ENCODE peak calls at places on chromosomes 1 and 21, in eight cellular contexts. One of them, this sample, is unnamed.

GRCh38 chr1:32816676-32817158 is 441 bp downstream of the YARS1 start:
- DNase-seq in lower lobe of right lung: no peak
- DNase-seq in GM23338: peak
- DNase-seq in astrocyte of the cerebellum: no peak
- DNase-seq in psoas muscle: peak
- DNase-seq in ovary: no peak
- DNase-seq in adrenal gland: no peak
- DNase-seq in AG09309: no peak
- DNase-seq in this sample: no peak

GRCh38 chr1:192260076-192260475 is 56.7 kb upstream of the RGS21 start:
- DNase-seq in adrenal gland: no peak
- DNase-seq in AG09309: no peak
- DNase-seq in lower lobe of right lung: no peak
- DNase-seq in GM23338: no peak
- DNase-seq in astrocyte of the cerebellum: no peak
- DNase-seq in psoas muscle: no peak
- DNase-seq in ovary: no peak
- DNase-seq in this sample: no peak

GRCh38 chr1:9234223-9235122 is at the start of gene H6PD:
- DNase-seq in adrenal gland: peak
- DNase-seq in lower lobe of right lung: peak
- DNase-seq in astrocyte of the cerebellum: no peak
- DNase-seq in GM23338: peak
- DNase-seq in psoas muscle: peak
- DNase-seq in ovary: peak
- DNase-seq in AG09309: no peak
- DNase-seq in this sample: no peak

GRCh38 chr21:44932366-44933181 is 7.3 kb upstream of the SLX9 start:
- DNase-seq in GM23338: no peak
- DNase-seq in adrenal gland: no peak
- DNase-seq in AG09309: no peak
- DNase-seq in psoas muscle: peak
- DNase-seq in astrocyte of the cerebellum: no peak
- DNase-seq in ovary: no peak
- DNase-seq in lower lobe of right lung: peak
- DNase-seq in this sample: no peak

GRCh38 chr1:13700521-13701273 is 709 bp downstream of the PRDM2 start:
- DNase-seq in ovary: peak
- DNase-seq in psoas muscle: peak
- DNase-seq in adrenal gland: peak
- DNase-seq in lower lobe of right lung: peak
- DNase-seq in AG09309: no peak
- DNase-seq in astrocyte of the cerebellum: no peak
- DNase-seq in GM23338: peak
- DNase-seq in this sample: no peak

GRCh38 chr21:30480145-30480544 is at the start of gene KRTAP19-1:
- DNase-seq in lower lobe of right lung: no peak
- DNase-seq in astrocyte of the cerebellum: no peak
- DNase-seq in GM23338: no peak
- DNase-seq in AG09309: no peak
- DNase-seq in ovary: no peak
- DNase-seq in adrenal gland: no peak
- DNase-seq in psoas muscle: no peak
- DNase-seq in this sample: no peak

GRCh38 chr1:15885701-15886612 is 38.5 kb downstream of the SPEN start:
- DNase-seq in GM23338: peak
- DNase-seq in AG09309: peak
- DNase-seq in adrenal gland: peak
- DNase-seq in astrocyte of the cerebellum: peak
- DNase-seq in ovary: peak
- DNase-seq in lower lobe of right lung: peak
- DNase-seq in psoas muscle: peak
- DNase-seq in this sample: peak

GRCh38 chr1:151537112-151537511 is 3.0 kb upstream of the TUFT1 start:
- DNase-seq in lower lobe of right lung: no peak
- DNase-seq in GM23338: no peak
- DNase-seq in astrocyte of the cerebellum: peak
- DNase-seq in adrenal gland: peak
- DNase-seq in ovary: no peak
- DNase-seq in psoas muscle: no peak
- DNase-seq in AG09309: peak
- DNase-seq in this sample: peak

GRCh38 chr21:35792569-35792968 is 267.8 kb downstream of the SETD4 start:
- DNase-seq in lower lobe of right lung: no peak
- DNase-seq in ovary: no peak
- DNase-seq in astrocyte of the cerebellum: no peak
- DNase-seq in GM23338: no peak
- DNase-seq in psoas muscle: no peak
- DNase-seq in AG09309: no peak
- DNase-seq in adrenal gland: no peak
- DNase-seq in this sample: no peak

GRCh38 chr1:107124705-107125104 is 16.1 kb upstream of the NTNG1 start:
- DNase-seq in adrenal gland: no peak
- DNase-seq in AG09309: no peak
- DNase-seq in astrocyte of the cerebellum: no peak
- DNase-seq in lower lobe of right lung: no peak
- DNase-seq in GM23338: no peak
- DNase-seq in psoas muscle: no peak
- DNase-seq in ovary: no peak
- DNase-seq in this sample: no peak

GRCh38 chr1:50703240-50703639 is 256.8 kb downstream of the FAF1 start:
- DNase-seq in GM23338: peak
- DNase-seq in adrenal gland: no peak
- DNase-seq in AG09309: no peak
- DNase-seq in psoas muscle: no peak
- DNase-seq in ovary: no peak
- DNase-seq in astrocyte of the cerebellum: no peak
- DNase-seq in lower lobe of right lung: no peak
- DNase-seq in this sample: no peak

GRCh38 chr1:65422241-65423203 is 2.1 kb downstream of the LEPR start:
- DNase-seq in adrenal gland: no peak
- DNase-seq in astrocyte of the cerebellum: peak
- DNase-seq in psoas muscle: no peak
- DNase-seq in lower lobe of right lung: no peak
- DNase-seq in AG09309: no peak
- DNase-seq in ovary: no peak
- DNase-seq in GM23338: no peak
- DNase-seq in this sample: no peak

DNA sequence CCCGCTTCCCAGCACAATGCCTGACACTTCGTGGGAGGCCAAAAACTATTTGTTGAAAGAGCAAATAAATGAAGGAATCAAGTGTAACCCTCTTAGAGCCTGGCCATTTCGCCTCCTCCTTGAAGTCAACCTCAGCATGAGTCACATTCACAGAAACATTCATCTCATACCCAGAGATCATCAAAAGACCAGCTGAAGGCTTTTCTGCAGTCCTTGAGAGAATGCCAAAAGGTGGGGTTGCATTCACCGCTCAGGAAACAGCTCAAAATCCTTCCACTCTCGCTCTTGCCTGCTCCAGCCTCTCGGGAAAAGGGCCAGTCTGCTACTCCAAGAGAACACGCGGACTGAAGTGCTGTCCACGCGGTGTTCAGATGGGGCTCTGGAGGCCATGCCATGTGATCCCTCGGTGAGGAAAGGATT is 90.0 kb downstream of the VWA5B1 start:
- DNase-seq in adrenal gland: peak
- DNase-seq in astrocyte of the cerebellum: peak
- DNase-seq in ovary: no peak
- DNase-seq in lower lobe of right lung: no peak
- DNase-seq in GM23338: no peak
- DNase-seq in psoas muscle: no peak
- DNase-seq in AG09309: peak
- DNase-seq in this sample: no peak
- H3K4me3 ChIP-seq in adrenal gland: no peak
- H3K4me3 ChIP-seq in astrocyte of the cerebellum: no peak
- H3K4me3 ChIP-seq in ovary: no peak
- H3K4me3 ChIP-seq in lower lobe of right lung: no peak
- H3K4me3 ChIP-seq in GM23338: no peak
- H3K4me3 ChIP-seq in psoas muscle: no peak
- H3K4me3 ChIP-seq in AG09309: no peak
- H3K4me3 ChIP-seq in this sample: no peak

GRCh38 chr1:112721966-112722524 is 6.9 kb upstream of the PPM1J start:
- DNase-seq in astrocyte of the cerebellum: no peak
- DNase-seq in ovary: peak
- DNase-seq in lower lobe of right lung: no peak
- DNase-seq in GM23338: no peak
- DNase-seq in adrenal gland: no peak
- DNase-seq in psoas muscle: no peak
- DNase-seq in AG09309: no peak
- DNase-seq in this sample: no peak
- H3K4me3 ChIP-seq in astrocyte of the cerebellum: no peak
- H3K4me3 ChIP-seq in ovary: no peak
- H3K4me3 ChIP-seq in lower lobe of right lung: no peak
- H3K4me3 ChIP-seq in GM23338: peak
- H3K4me3 ChIP-seq in adrenal gland: no peak
- H3K4me3 ChIP-seq in psoas muscle: no peak
- H3K4me3 ChIP-seq in AG09309: no peak
- H3K4me3 ChIP-seq in this sample: no peak

GRCh38 chr1:207049514-207049913 is 1.5 kb downstream of the YOD1 start:
- DNase-seq in lower lobe of right lung: no peak
- DNase-seq in astrocyte of the cerebellum: no peak
- DNase-seq in ovary: no peak
- DNase-seq in GM23338: no peak
- DNase-seq in AG09309: no peak
- DNase-seq in adrenal gland: no peak
- DNase-seq in psoas muscle: no peak
- DNase-seq in this sample: no peak
- H3K4me3 ChIP-seq in lower lobe of right lung: peak
- H3K4me3 ChIP-seq in astrocyte of the cerebellum: peak
- H3K4me3 ChIP-seq in ovary: peak
- H3K4me3 ChIP-seq in GM23338: peak
- H3K4me3 ChIP-seq in AG09309: peak
- H3K4me3 ChIP-seq in adrenal gland: peak
- H3K4me3 ChIP-seq in psoas muscle: peak
- H3K4me3 ChIP-seq in this sample: peak

GRCh38 chr1:212283741-212284140 is 1.5 kb upstream of the PPP2R5A start:
- DNase-seq in AG09309: no peak
- DNase-seq in GM23338: no peak
- DNase-seq in ovary: no peak
- DNase-seq in psoas muscle: no peak
- DNase-seq in adrenal gland: no peak
- DNase-seq in lower lobe of right lung: no peak
- DNase-seq in astrocyte of the cerebellum: no peak
- DNase-seq in this sample: no peak
- H3K4me3 ChIP-seq in AG09309: no peak
- H3K4me3 ChIP-seq in GM23338: peak
- H3K4me3 ChIP-seq in ovary: no peak
- H3K4me3 ChIP-seq in psoas muscle: peak
- H3K4me3 ChIP-seq in adrenal gland: no peak
- H3K4me3 ChIP-seq in lower lobe of right lung: peak
- H3K4me3 ChIP-seq in astrocyte of the cerebellum: no peak
- H3K4me3 ChIP-seq in this sample: no peak

GRCh38 chr1:234500269-234500668 is 21.3 kb upstream of the TARBP1 start:
- DNase-seq in astrocyte of the cerebellum: no peak
- DNase-seq in AG09309: no peak
- DNase-seq in GM23338: no peak
- DNase-seq in psoas muscle: no peak
- DNase-seq in lower lobe of right lung: no peak
- DNase-seq in adrenal gland: no peak
- DNase-seq in ovary: no peak
- DNase-seq in this sample: no peak

GRCh38 chr1:234497589-234497988 is 18.6 kb upstream of the TARBP1 start:
- DNase-seq in lower lobe of right lung: no peak
- DNase-seq in AG09309: no peak
- DNase-seq in adrenal gland: no peak
- DNase-seq in astrocyte of the cerebellum: no peak
- DNase-seq in ovary: no peak
- DNase-seq in GM23338: no peak
- DNase-seq in psoas muscle: no peak
- DNase-seq in this sample: no peak

GRCh38 chr1:234498448-234499118 is 19.6 kb upstream of the TARBP1 start:
- DNase-seq in lower lobe of right lung: no peak
- DNase-seq in psoas muscle: no peak
- DNase-seq in astrocyte of the cerebellum: no peak
- DNase-seq in adrenal gland: no peak
- DNase-seq in ovary: no peak
- DNase-seq in GM23338: no peak
- DNase-seq in AG09309: no peak
- DNase-seq in this sample: no peak

GRCh38 chr1:234502785-234503184 is 23.8 kb upstream of the TARBP1 start:
- DNase-seq in adrenal gland: no peak
- DNase-seq in GM23338: no peak
- DNase-seq in astrocyte of the cerebellum: no peak
- DNase-seq in ovary: no peak
- DNase-seq in psoas muscle: no peak
- DNase-seq in lower lobe of right lung: no peak
- DNase-seq in AG09309: no peak
- DNase-seq in this sample: no peak

DNA sequence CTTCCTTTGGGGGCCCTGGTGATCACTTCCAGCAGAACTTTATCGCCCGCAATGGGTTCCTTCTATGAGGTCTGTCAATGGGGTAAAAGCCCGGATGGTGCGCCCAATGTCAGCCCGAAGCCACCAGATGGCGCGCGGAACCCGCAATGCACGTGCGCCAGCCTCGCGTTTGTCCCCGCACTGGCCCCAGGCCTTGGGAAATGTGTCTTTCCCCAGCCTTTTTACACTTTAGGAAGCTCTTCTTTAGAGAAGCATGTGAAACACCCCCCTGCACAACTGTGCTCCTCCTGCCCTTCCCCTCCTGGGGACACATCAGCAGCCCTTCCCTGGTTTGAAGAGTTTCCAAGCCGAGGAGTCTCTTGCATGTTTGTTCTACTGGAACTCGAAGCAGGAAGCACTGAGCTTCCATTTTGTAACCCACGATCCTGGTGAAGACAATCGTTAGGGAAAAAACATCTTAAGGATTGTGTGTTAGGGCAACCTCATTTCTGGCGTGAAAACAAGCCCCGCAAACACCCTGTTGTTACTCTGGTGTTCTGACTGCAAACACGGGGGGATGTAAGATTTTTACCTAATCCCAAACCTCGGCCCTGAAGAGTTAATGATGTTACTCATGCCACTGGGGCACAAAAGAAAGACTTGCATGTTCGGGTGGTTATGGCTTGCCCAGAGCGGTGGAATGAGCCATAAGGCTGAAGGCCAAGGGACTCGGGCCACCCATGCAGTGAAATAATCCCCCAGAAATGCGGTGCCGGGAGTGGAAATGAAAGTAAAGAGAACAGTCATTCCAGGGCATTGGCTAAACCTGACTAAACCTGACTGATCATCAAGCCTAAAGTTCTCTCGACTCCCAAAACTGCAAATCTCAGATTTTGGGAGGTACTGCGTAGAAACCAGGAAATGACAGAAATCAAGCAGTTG is 20.4 kb upstream of the TARBP1 start:
- DNase-seq in ovary: peak
- DNase-seq in AG09309: peak
- DNase-seq in adrenal gland: peak
- DNase-seq in psoas muscle: peak
- DNase-seq in astrocyte of the cerebellum: peak
- DNase-seq in GM23338: peak
- DNase-seq in lower lobe of right lung: peak
- DNase-seq in this sample: peak
- H3K4me3 ChIP-seq in ovary: peak
- H3K4me3 ChIP-seq in AG09309: peak
- H3K4me3 ChIP-seq in adrenal gland: no peak
- H3K4me3 ChIP-seq in psoas muscle: peak
- H3K4me3 ChIP-seq in astrocyte of the cerebellum: peak
- H3K4me3 ChIP-seq in GM23338: no peak
- H3K4me3 ChIP-seq in lower lobe of right lung: peak
- H3K4me3 ChIP-seq in this sample: no peak

This sample was measured in retinal pigment epithelial cell.